ENCODE peak calls at places on chromosomes 6 and 20, in six cellular contexts. N is right atrium auricular region, E is OCI-LY7, A is Panc1, G is iPS DF 6.9, Z is body of pancreas. F is an unnamed sample.

GRCh38 chr20:32820698-32821378 is 1.1 kb downstream of the MAPRE1 start:
- DNase-seq in N (no peak), E (peak; percentile 63), A (no peak), G (no peak), Z (no peak), F (no peak)

GRCh38 chr20:22684763-22685443 is 100.5 kb upstream of the FOXA2 start:
- DNase-seq in N (peak; percentile 18), E (no peak), A (no peak), G (no peak), Z (no peak), F (peak; percentile 59)

GRCh38 chr20:4082406-4083102 is 67.2 kb upstream of the RNF24 start:
- DNase-seq in N (peak; percentile 76), E (no peak), A (no peak), G (no peak), Z (peak; percentile 46), F (no peak)

GRCh38 chr6:152720964-152721363 is 23.3 kb downstream of the MYCT1 start:
- DNase-seq in N (no peak), E (peak; percentile 55), A (no peak), G (no peak), Z (no peak), F (no peak)

GRCh38 chr6:88914885-88915598 is 48.4 kb downstream of the RNGTT start:
- DNase-seq in N (no peak), E (no peak), A (no peak), G (no peak), Z (no peak), F (no peak)

GRCh38 chr6:31533455-31533841 is 4.7 kb downstream of the MCCD1 start:
- DNase-seq in N (no peak), E (no peak), A (no peak), G (no peak), Z (no peak), F (no peak)

GRCh38 chr6:105795913-105796517 is 290.1 kb upstream of the PRDM1 start:
- DNase-seq in N (no peak), E (no peak), A (no peak), G (no peak), Z (no peak), F (no peak)

GRCh38 chr6:43644940-43645612 is at the start of gene RSPH9:
- DNase-seq in N (no peak), E (no peak), A (no peak), G (peak; percentile 85), Z (peak; percentile 64), F (no peak)

GRCh38 chr20:52244702-52245101 is 53.1 kb upstream of the ZFP64 start:
- DNase-seq in N (no peak), E (no peak), A (no peak), G (no peak), Z (no peak), F (no peak)

GRCh38 chr6:9397981-9398559 is 962.7 kb upstream of the SLC35B3 start:
- DNase-seq in N (no peak), E (no peak), A (no peak), G (no peak), Z (peak; percentile 88), F (no peak)

GRCh38 chr20:57231951-57232428 is 34.5 kb downstream of the BMP7 start:
- DNase-seq in N (no peak), E (no peak), A (no peak), G (peak; percentile 71), Z (no peak), F (no peak)

GRCh38 chr6:169229611-169230321 is 23.9 kb downstream of the THBS2 start:
- DNase-seq in N (peak; percentile 70), E (no peak), A (no peak), G (no peak), Z (no peak), F (no peak)

GRCh38 chr20:24657211-24657610 is 187.8 kb downstream of the SYNDIG1 start:
- DNase-seq in N (no peak), E (no peak), A (no peak), G (no peak), Z (peak; percentile 41), F (no peak)

GRCh38 chr6:166419268-166419667 is 36.5 kb upstream of the MPC1 start:
- DNase-seq in N (no peak), E (peak; percentile 47), A (no peak), G (no peak), Z (no peak), F (peak; percentile 65)

GRCh38 chr20:57650266-57650665 is 30.0 kb upstream of the ZBP1 start:
- DNase-seq in N (peak; percentile 32), E (no peak), A (no peak), G (no peak), Z (no peak), F (no peak)

GRCh38 chr20:33336375-33336774 is 53.4 kb downstream of the BPIFB1 start:
- DNase-seq in N (no peak), E (no peak), A (no peak), G (no peak), Z (no peak), F (no peak)

GRCh38 chr6:167825759-167826229 is 917 bp upstream of the AFDN start:
- DNase-seq in N (no peak), E (no peak), A (no peak), G (no peak), Z (peak; percentile 90), F (no peak)

GRCh38 chr6:14922306-14922705 is 323.6 kb upstream of the JARID2 start:
- DNase-seq in N (no peak), E (no peak), A (no peak), G (no peak), Z (peak; percentile 15), F (no peak)

GRCh38 chr6:25329982-25330381 is 50.8 kb downstream of the CARMIL1 start:
- DNase-seq in N (no peak), E (no peak), A (no peak), G (no peak), Z (no peak), F (no peak)

GRCh38 chr20:13202553-13202952 is 18.5 kb upstream of the ISM1 start:
- DNase-seq in N (no peak), E (no peak), A (no peak), G (no peak), Z (no peak), F (no peak)

GRCh38 chr20:47160992-47161391 is 195.5 kb downstream of the ZMYND8 start:
- DNase-seq in N (no peak), E (no peak), A (no peak), G (no peak), Z (no peak), F (no peak)

GRCh38 chr6:157333537-157333936 is 10.2 kb upstream of the TMEM242 start:
- DNase-seq in N (no peak), E (no peak), A (no peak), G (no peak), Z (no peak), F (no peak)

GRCh38 chr6:66051812-66052211 is 344.8 kb upstream of the EYS start:
- DNase-seq in N (no peak), E (no peak), A (no peak), G (no peak), Z (no peak), F (no peak)

GRCh38 chr6:28408076-28408802 is 8.7 kb upstream of the ZSCAN12 start:
- DNase-seq in N (no peak), E (no peak), A (no peak), G (no peak), Z (no peak), F (no peak)

GRCh38 chr6:119076173-119076965 is 2.1 kb downstream of the FAM184A start:
- DNase-seq in N (no peak), E (no peak), A (no peak), G (no peak), Z (no peak), F (no peak)

GRCh38 chr6:68497927-68498326 is 137.2 kb upstream of the ADGRB3 start:
- DNase-seq in N (no peak), E (no peak), A (no peak), G (no peak), Z (no peak), F (no peak)

GRCh38 chr6:137112067-137112355 is 61.4 kb downstream of the IL22RA2 start:
- DNase-seq in N (no peak), E (no peak), A (no peak), G (no peak), Z (no peak), F (no peak)

GRCh38 chr20:38999965-39000910 is 38.1 kb downstream of the DHX35 start:
- DNase-seq in N (no peak), E (no peak), A (no peak), G (no peak), Z (no peak), F (no peak)
- H3K36me3 ChIP-seq in N (peaks cover 92% of the 10 kb centered on the region), E (peaks cover 83% of the 10 kb centered on the region), A (peaks cover 12% of the 10 kb centered on the region), G (peaks cover 19% of the 10 kb centered on the region), Z (no peaks in the 10 kb centered on the region), F (peaks cover 44% of the 10 kb centered on the region)

DNA sequence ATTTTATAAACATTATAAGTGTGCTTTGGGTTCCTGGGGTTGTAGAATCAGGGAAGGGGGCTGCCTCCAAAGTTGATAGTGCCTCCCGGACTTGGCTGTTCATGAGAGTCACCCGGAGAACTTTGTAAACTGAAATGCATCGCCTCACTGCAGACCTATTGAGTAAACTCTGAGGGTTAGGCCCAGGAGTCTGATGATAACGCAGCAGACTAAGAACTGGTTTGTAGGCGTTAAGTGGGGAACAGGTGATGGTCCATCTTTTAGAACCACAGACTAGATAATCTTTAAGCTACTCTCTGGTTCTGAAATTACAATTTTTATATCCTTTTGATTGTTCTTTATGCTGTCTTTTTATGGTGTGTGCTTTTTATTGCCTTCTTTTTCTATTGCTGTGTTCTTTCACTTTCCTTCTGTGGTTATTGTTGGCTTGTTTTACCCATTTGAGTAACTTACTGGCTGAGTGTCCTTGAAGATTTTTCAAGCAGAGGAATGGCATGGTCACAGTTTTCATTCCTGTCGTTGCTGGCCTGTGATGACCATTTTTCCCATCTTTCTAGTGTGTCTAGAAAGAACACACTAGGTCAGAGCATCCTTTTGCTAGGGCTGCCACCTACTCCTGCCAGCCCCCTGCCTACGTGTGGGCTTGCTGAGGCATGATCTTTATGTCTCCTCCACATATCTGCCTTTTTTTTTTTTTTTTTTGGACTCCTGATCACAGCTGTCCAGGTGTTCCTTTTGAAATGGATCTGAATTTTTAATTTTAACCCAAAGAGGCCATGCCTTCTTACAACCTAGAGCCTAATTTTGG is 30.9 kb downstream of the LRRC1 start:
- DNase-seq in N (no peak), E (no peak), A (no peak), G (no peak), Z (no peak), F (no peak)
- H3K4me1 ChIP-seq in N (peaks cover 14% of the 10 kb centered on the region), E (no peaks in the 10 kb centered on the region), A (peaks cover 6% of the 10 kb centered on the region), G (peaks cover 5% of the 10 kb centered on the region), Z (peaks cover 42% of the 10 kb centered on the region), F (peaks cover 7% of the 10 kb centered on the region)

GRCh38 chr20:62321521-62321948 is 18.7 kb downstream of the ADRM1 start:
- DNase-seq in N (no peak), E (peak; percentile 80), A (no peak), G (no peak), Z (no peak), F (peak; percentile 82)
- H3K36me3 ChIP-seq in N (peaks cover 65% of the 10 kb centered on the region), E (peaks cover 60% of the 10 kb centered on the region), A (peaks cover under 1% of the 10 kb centered on the region), G (peaks cover 75% of the 10 kb centered on the region), Z (no peaks in the 10 kb centered on the region), F (peaks cover 45% of the 10 kb centered on the region)

DNA sequence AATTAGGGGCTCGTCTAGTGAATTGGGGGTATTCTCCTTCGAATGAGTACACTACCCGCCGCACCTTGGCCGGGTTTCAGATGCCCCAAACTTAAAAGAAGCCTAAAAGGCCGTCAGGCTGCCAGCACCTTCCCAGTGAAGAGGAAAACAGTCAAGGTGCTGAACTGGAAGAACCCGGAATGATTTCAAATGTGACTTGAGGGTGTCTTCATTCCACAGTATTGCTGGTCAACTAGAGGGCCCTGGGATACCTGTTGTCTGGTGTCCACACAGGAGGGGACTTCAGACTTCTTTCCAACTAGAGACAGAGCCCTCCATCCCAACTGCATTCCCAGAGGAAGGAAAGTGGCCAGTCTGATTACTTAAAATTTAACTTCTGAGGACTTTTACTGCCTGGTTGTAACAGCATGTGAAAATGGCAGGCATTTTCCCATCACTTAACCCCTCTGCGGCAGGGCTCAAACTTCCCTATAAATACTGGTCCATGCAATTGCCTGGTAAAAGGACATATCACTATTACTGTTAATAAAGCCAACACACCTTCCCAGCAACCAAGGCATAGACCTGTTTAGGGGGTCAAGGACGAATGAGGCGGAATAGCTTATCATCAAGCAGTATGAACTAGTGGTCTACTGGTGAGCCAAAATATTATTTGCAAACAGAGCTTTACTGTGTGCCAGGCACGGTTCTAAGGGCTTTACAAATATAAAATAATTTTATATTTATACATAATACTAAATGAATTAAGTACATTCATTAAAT is 650 bp upstream of the SAMHD1 start:
- DNase-seq in N (no peak), E (no peak), A (no peak), G (no peak), Z (peak; percentile 57), F (no peak)
- H3K4me1 ChIP-seq in N (peaks cover 38% of the 10 kb centered on the region), E (peaks cover 23% of the 10 kb centered on the region), A (peaks cover 13% of the 10 kb centered on the region), G (no peaks in the 10 kb centered on the region), Z (peaks cover 74% of the 10 kb centered on the region), F (peaks cover 6% of the 10 kb centered on the region)

F was measured in SJCRH30.